ENCODE peak calls at places on chromosome 15, in eight cellular contexts. Q, M, E, D, J, W, B and S are unnamed samples.

GRCh38 chr15:84725001-84725491 is 9.1 kb upstream of the SEC11A start:
- DNase-seq in E (peak), J (no peak), Q (peak), B (peak), D (peak), M (peak), W (no peak), S (no peak)

GRCh38 chr15:47794266-47794914 is 77.1 kb downstream of the SEMA6D start:
- DNase-seq in Q (no peak), D (no peak), W (no peak), E (no peak), J (no peak), B (peak), M (no peak), S (no peak)

GRCh38 chr15:31279221-31280036 is 47.2 kb upstream of the KLF13 start:
- DNase-seq in W (no peak), D (no peak), B (no peak), Q (no peak), M (no peak), J (no peak), E (no peak), S (no peak)

GRCh38 chr15:89815769-89816168 is 1.1 kb upstream of the ANPEP start:
- DNase-seq in Q (no peak), M (no peak), J (no peak), E (no peak), B (no peak), W (no peak), D (no peak), S (no peak)

GRCh38 chr15:53837263-53837662 is 77.8 kb upstream of the WDR72 start:
- DNase-seq in E (no peak), M (no peak), Q (no peak), W (no peak), J (no peak), B (no peak), D (no peak), S (no peak)

GRCh38 chr15:31265871-31266711 is 60.5 kb upstream of the KLF13 start:
- DNase-seq in M (no peak), B (no peak), Q (peak), E (no peak), W (peak), J (peak), D (no peak), S (no peak)

GRCh38 chr15:51724199-51724598 is 13.3 kb downstream of the LYSMD2 start:
- DNase-seq in E (no peak), J (no peak), W (no peak), M (no peak), D (no peak), B (no peak), Q (no peak), S (no peak)

GRCh38 chr15:27587810-27588209 is 511.3 kb downstream of the OCA2 start:
- DNase-seq in D (peak), M (no peak), Q (no peak), J (no peak), W (no peak), B (no peak), E (no peak), S (no peak)

GRCh38 chr15:31200735-31201151 is 99.2 kb upstream of the TRPM1 start:
- DNase-seq in W (peak), D (peak), J (no peak), Q (peak), M (peak), E (no peak), B (peak), S (no peak)

GRCh38 chr15:63277893-63278505 is 594 bp downstream of the APH1B start:
- DNase-seq in E (no peak), Q (no peak), B (no peak), J (no peak), M (no peak), D (peak), W (no peak), S (no peak)

GRCh38 chr15:67832031-67832551 is 6.8 kb downstream of the SKOR1 start:
- DNase-seq in B (no peak), M (peak), J (no peak), E (no peak), Q (no peak), D (peak), W (no peak), S (no peak)

GRCh38 chr15:90106522-90107117 is 4.4 kb upstream of the IDH2 start:
- DNase-seq in M (peak), J (no peak), B (peak), E (peak), Q (no peak), W (no peak), D (peak), S (no peak)

GRCh38 chr15:38652998-38653397 is 88.4 kb upstream of the RASGRP1 start:
- DNase-seq in Q (no peak), D (no peak), W (peak), M (no peak), E (no peak), J (no peak), B (no peak), S (no peak)

GRCh38 chr15:40771242-40771641 is 1.5 kb downstream of the C15orf62 start:
- DNase-seq in W (no peak), Q (no peak), D (no peak), J (no peak), M (no peak), B (no peak), E (no peak), S (no peak)

GRCh38 chr15:38207591-38207990 is 45.0 kb upstream of the SPRED1 start:
- DNase-seq in Q (no peak), M (no peak), B (no peak), W (no peak), D (no peak), E (no peak), J (no peak), S (no peak)

GRCh38 chr15:48972750-48973503 is 9.2 kb upstream of the SHC4 start:
- DNase-seq in M (no peak), B (no peak), W (no peak), D (no peak), E (no peak), J (no peak), Q (no peak), S (no peak)

GRCh38 chr15:32861741-32862140 is 143.9 kb downstream of the GREM1 start:
- DNase-seq in D (no peak), B (peak), E (no peak), W (no peak), M (peak), J (peak), Q (peak), S (no peak)

GRCh38 chr15:93018574-93018973 is 70.4 kb downstream of the RGMA start:
- DNase-seq in Q (no peak), E (no peak), J (no peak), M (no peak), W (no peak), D (no peak), B (no peak), S (no peak)

GRCh38 chr15:39699531-39700110 is 83.0 kb downstream of the FSIP1 start:
- DNase-seq in B (no peak), W (no peak), E (no peak), D (peak), M (no peak), Q (no peak), J (no peak), S (no peak)

GRCh38 chr15:75200765-75201608 is 695 bp upstream of the C15orf39 start:
- DNase-seq in D (peak), E (no peak), B (peak), J (no peak), Q (peak), M (no peak), W (peak), S (no peak)

GRCh38 chr15:33031324-33031736 is 163.2 kb downstream of the FMN1 start:
- DNase-seq in E (no peak), M (peak), W (no peak), Q (no peak), J (peak), B (peak), D (no peak), S (no peak)

GRCh38 chr15:83278191-83278590 is 6.3 kb downstream of the BNC1 start:
- DNase-seq in W (no peak), M (peak), Q (no peak), D (no peak), B (peak), E (peak), J (no peak), S (no peak)

GRCh38 chr15:80891006-80891405 is 98.6 kb downstream of the MESD start:
- DNase-seq in J (no peak), Q (no peak), W (no peak), B (no peak), M (no peak), D (no peak), E (no peak), S (no peak)

GRCh38 chr15:67501836-67502461 is 19.0 kb upstream of the C15orf61 start:
- DNase-seq in W (no peak), B (no peak), M (no peak), Q (no peak), J (no peak), D (no peak), E (no peak), S (no peak)

GRCh38 chr15:90837052-90837621 is 31.3 kb upstream of the FURIN start:
- DNase-seq in B (no peak), J (no peak), D (peak), E (no peak), Q (no peak), W (no peak), M (peak), S (no peak)

GRCh38 chr15:70430029-70430428 is 332.3 kb upstream of the TLE3 start:
- DNase-seq in E (no peak), Q (no peak), D (no peak), M (no peak), W (no peak), B (peak), J (peak), S (no peak)

GRCh38 chr15:57017024-57017423 is 98.6 kb downstream of the TCF12 start:
- DNase-seq in W (no peak), E (peak), D (peak), M (no peak), J (no peak), Q (no peak), B (no peak), S (no peak)

GRCh38 chr15:99126195-99126594 is 21.3 kb downstream of the SYNM start:
- DNase-seq in Q (no peak), D (no peak), W (no peak), E (no peak), B (no peak), J (no peak), M (no peak), S (no peak)

GRCh38 chr15:80141916-80142598 is 10.7 kb upstream of the FAH start:
- DNase-seq in Q (no peak), B (no peak), M (no peak), D (no peak), W (no peak), J (no peak), E (no peak), S (no peak)

GRCh38 chr15:40691737-40692136 is 3.2 kb upstream of the RAD51 start:
- DNase-seq in J (no peak), M (no peak), D (no peak), Q (no peak), E (no peak), W (no peak), B (peak), S (no peak)

GRCh38 chr15:91704343-91704742 is 149.2 kb upstream of the SLCO3A1 start:
- DNase-seq in W (no peak), B (no peak), J (no peak), Q (no peak), E (no peak), D (no peak), M (peak), S (no peak)

GRCh38 chr15:81191701-81192100 is 5.0 kb upstream of the IL16 start:
- DNase-seq in D (no peak), B (no peak), Q (no peak), E (no peak), M (no peak), W (no peak), J (no peak), S (no peak)

GRCh38 chr15:88834211-88834812 is 31.1 kb downstream of the ACAN start:
- DNase-seq in Q (no peak), J (peak), D (peak), W (no peak), M (peak), E (peak), B (peak), S (no peak)

GRCh38 chr15:30791239-30791638 is 112.5 kb upstream of the FAN1 start:
- DNase-seq in J (no peak), D (peak), B (no peak), E (no peak), Q (no peak), M (peak), W (no peak), S (no peak)

GRCh38 chr15:32867313-32867626 is 149.5 kb downstream of the GREM1 start:
- DNase-seq in Q (no peak), M (peak), J (peak), E (peak), B (peak), D (peak), W (no peak), S (peak)

GRCh38 chr15:76823903-76824302 is 81.2 kb downstream of the SCAPER start:
- DNase-seq in M (no peak), D (no peak), J (no peak), B (peak), E (no peak), Q (no peak), W (no peak), S (no peak)

GRCh38 chr15:60005352-60006202 is 1.5 kb downstream of the FOXB1 start:
- DNase-seq in W (no peak), J (no peak), M (no peak), Q (no peak), B (no peak), D (no peak), E (no peak), S (no peak)

GRCh38 chr15:81888748-81889479 is 156.9 kb downstream of the MEX3B start:
- DNase-seq in J (peak), W (no peak), B (peak), E (no peak), D (no peak), Q (no peak), M (peak), S (peak)

GRCh38 chr15:26069204-26069603 is 206.1 kb upstream of the ATP10A start:
- DNase-seq in E (no peak), B (no peak), D (no peak), J (no peak), Q (no peak), M (no peak), W (no peak), S (no peak)